ENCODE peak calls at places on chromosomes 12 and 14, in nine cellular contexts. S is lower lobe of right lung; E is IMR-90; V is pancreas; L is astrocyte; R is CD8-positive, alpha-beta T cell; F is upper lobe of right lung; X is heart right ventricle; K is transverse colon. B is an unnamed sample.

GRCh38 chr12:96587691-96588090 is 98.3 kb downstream of the CFAP54 start:
- DNase-seq in L (peak), K (no peak), V (no peak), F (no peak), S (no peak), E (peak), R (no peak), X (no peak), B (no peak)

GRCh38 chr12:128652136-128652751 is 171.5 kb downstream of the SLC15A4 start:
- DNase-seq in K (no peak), X (no peak), V (no peak), L (no peak), F (no peak), E (no peak), S (no peak), R (no peak), B (no peak)

GRCh38 chr12:111636209-111636928 is 37.3 kb upstream of the ATXN2 start:
- DNase-seq in E (peak), L (peak), K (peak), S (peak), R (no peak), V (no peak), F (peak), X (peak), B (no peak)

GRCh38 chr12:56115329-56115728 is 1.1 kb upstream of the RPL41 start:
- DNase-seq in V (no peak), E (peak), F (no peak), K (no peak), X (peak), L (peak), S (no peak), R (no peak), B (no peak)

GRCh38 chr12:24798335-24798734 is 150.6 kb downstream of the BCAT1 start:
- DNase-seq in F (no peak), V (no peak), E (no peak), X (no peak), K (no peak), S (no peak), R (no peak), L (no peak), B (no peak)

GRCh38 chr12:50059440-50060119 is 2.2 kb downstream of the ASIC1 start:
- DNase-seq in K (no peak), F (no peak), X (no peak), E (peak), R (peak), V (no peak), S (no peak), L (peak), B (no peak)

GRCh38 chr12:86948851-86949250 is 692.7 kb upstream of the MGAT4C start:
- DNase-seq in K (no peak), X (no peak), L (no peak), R (no peak), S (no peak), V (no peak), F (no peak), E (peak), B (no peak)

GRCh38 chr14:65373671-65374039 is 38.9 kb upstream of the FUT8 start:
- DNase-seq in S (no peak), V (no peak), X (no peak), E (no peak), L (no peak), F (no peak), R (no peak), K (no peak), B (no peak)

GRCh38 chr14:102215071-102215470 is 75.4 kb downstream of the WDR20 start:
- DNase-seq in F (peak), E (peak), V (peak), K (no peak), R (no peak), X (no peak), S (no peak), L (peak), B (peak)

GRCh38 chr12:53058674-53059433 is 9.0 kb downstream of the TNS2 start:
- DNase-seq in K (no peak), V (no peak), L (no peak), X (no peak), E (no peak), R (no peak), F (peak), S (peak), B (no peak)

GRCh38 chr12:19614601-19615442 is 175.5 kb downstream of the AEBP2 start:
- DNase-seq in L (no peak), E (no peak), X (no peak), F (no peak), K (no peak), R (no peak), S (no peak), V (no peak), B (no peak)

GRCh38 chr12:21111733-21112132 is 19.3 kb upstream of the SLCO1B1 start:
- DNase-seq in R (no peak), V (no peak), E (no peak), X (no peak), L (no peak), S (no peak), F (no peak), K (no peak), B (no peak)

GRCh38 chr12:1474059-1474537 is 120.3 kb downstream of the FBXL14 start:
- DNase-seq in V (no peak), X (no peak), S (no peak), K (no peak), F (no peak), E (peak), L (peak), R (no peak), B (peak)

GRCh38 chr14:79605863-79606262 is 605.4 kb downstream of the DIO2 start:
- DNase-seq in L (peak), E (no peak), K (no peak), F (no peak), S (no peak), V (no peak), R (no peak), X (no peak), B (no peak)

GRCh38 chr12:38905480-38906351 is at the start of gene CPNE8:
- DNase-seq in K (peak), F (peak), R (no peak), V (peak), S (peak), L (peak), X (peak), E (no peak), B (no peak)
- TF ChIP-seq CTCF in K (no peak), F (no peak), R (no peak), V (no peak), S (no peak), L (no peak), X (no peak), E (no peak), B (no peak)

DNA sequence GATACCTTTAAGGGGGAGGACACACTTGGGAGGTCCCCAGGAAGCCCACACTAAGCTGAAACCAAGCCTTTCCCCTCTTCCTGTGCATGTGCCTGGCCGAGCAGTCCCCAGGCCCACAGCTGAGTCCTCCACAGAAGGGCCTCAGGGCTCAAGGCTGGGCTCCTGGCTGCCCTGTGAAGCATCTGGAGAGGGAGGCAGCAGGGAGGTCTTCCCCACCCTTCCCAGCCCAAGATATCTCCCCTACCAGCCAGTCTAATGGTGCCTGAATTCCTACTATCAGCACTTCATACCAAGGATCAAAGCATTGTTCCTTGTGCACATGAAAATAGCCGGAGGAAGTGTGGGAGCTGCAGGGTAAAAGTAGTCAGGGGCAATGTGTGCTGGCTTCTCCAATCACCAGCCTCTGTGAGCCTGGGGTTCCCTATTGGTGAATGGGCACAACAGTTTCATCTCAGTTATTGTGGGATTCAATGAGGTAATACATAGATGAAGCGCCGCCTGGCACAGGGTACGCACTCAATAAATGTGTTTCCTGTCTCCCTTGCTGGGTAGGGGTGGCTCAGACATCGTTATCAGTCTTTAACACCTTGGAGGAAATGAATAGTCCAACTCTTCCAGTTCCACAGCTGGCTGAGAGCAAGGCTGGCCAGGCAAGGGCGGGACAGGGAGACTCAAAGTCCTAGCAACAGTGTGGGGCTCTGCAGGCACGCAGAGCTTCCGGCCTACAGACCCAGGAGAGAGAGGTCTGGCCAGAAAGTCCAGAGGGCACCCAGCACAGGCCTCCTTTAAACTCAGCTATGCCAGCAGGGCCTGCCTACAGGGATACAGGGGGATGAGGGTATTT is 39.1 kb upstream of the PNMA1 start:
- DNase-seq in S (no peak), E (no peak), F (peak), K (peak), R (no peak), V (no peak), L (no peak), X (peak), B (no peak)
- H3K27ac ChIP-seq in S (peak), E (peak), F (peak), K (peak), R (peak), V (peak), L (no peak), X (peak), B (peak)

GRCh38 chr14:36524874-36525745 is 5.1 kb upstream of the NKX2-1 start:
- DNase-seq in E (no peak), L (no peak), V (peak), R (no peak), S (peak), F (peak), K (peak), X (no peak), B (no peak)
- H3K4me3 ChIP-seq in E (no peak), L (no peak), V (no peak), R (no peak), S (peak), F (peak), K (no peak), X (no peak), B (no peak)

DNA sequence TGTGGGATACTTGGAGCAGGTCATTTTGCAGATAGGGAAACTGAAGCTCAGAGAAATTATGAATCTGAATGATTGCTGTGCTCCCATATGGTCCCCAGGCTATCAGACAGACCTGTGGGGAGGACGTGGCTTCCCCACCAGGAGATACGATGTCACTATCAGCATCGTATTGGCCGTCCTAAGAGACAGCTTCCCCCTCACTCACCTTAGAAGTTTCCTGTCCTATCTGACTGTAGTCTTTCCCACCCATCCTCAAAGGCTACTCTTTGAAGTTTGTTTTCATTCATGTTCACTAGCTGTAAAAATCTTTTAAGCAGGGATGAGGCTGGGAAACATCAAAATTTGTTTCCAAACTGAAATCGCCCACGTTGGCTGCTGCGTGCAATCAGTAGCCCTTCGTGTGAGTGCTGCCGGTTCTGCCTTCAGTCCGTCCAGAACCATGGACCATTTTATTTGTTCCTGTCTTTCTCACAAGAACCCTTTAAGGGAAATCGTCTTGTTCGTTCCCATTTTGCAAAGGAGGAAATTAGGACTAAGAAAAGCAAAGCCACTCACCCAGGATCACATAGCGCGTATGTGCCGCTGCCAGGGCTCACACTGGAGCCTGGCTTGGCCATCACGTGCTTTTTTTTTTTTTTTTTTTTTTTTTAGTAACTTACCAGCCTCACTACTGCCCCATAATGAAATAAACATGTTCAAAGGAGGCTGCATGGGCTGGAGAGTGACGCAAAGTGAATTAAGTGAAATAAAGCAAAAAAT is 1.0 kb upstream of the KDM2B start:
- DNase-seq in X (no peak), L (no peak), V (no peak), E (peak), S (no peak), K (peak), F (no peak), R (no peak), B (no peak)
- TF ChIP-seq CTCF in X (no peak), L (peak), V (no peak), E (peak), S (no peak), K (no peak), F (no peak), R (no peak), B (peak)

GRCh38 chr14:92641306-92641705 is 107.1 kb downstream of the LGMN start:
- DNase-seq in F (no peak), R (no peak), L (no peak), X (no peak), V (no peak), S (no peak), E (no peak), K (no peak), B (no peak)
- H3K27ac ChIP-seq in F (no peak), R (no peak), L (no peak), X (no peak), V (no peak), S (no peak), E (no peak), K (no peak), B (no peak)

GRCh38 chr12:102917026-102917787 is at the start of gene PAH:
- DNase-seq in F (peak), V (peak), X (no peak), L (no peak), R (no peak), E (no peak), K (peak), S (peak), B (no peak)
- H3K4me3 ChIP-seq in F (peak), V (peak), X (peak), L (no peak), R (peak), E (no peak), K (peak), S (peak), B (no peak)

GRCh38 chr12:97960225-97960624 is 497.6 kb downstream of the RMST start:
- DNase-seq in V (no peak), X (no peak), R (no peak), K (no peak), L (no peak), S (no peak), F (no peak), E (no peak), B (no peak)

GRCh38 chr12:97957109-97957508 is 494.5 kb downstream of the RMST start:
- DNase-seq in F (no peak), S (no peak), V (no peak), E (no peak), X (no peak), K (no peak), L (no peak), R (no peak), B (no peak)

GRCh38 chr12:97960741-97961608 is 498.4 kb downstream of the RMST start:
- DNase-seq in V (no peak), R (no peak), K (no peak), X (peak), S (no peak), L (peak), F (no peak), E (no peak), B (no peak)
- TF ChIP-seq CTCF in V (peak), R (peak), K (peak), X (peak), S (peak), L (peak), F (peak), E (peak), B (peak)

GRCh38 chr12:47155457-47156166 is 75.9 kb upstream of the AMIGO2 start:
- DNase-seq in X (no peak), L (peak), R (no peak), F (no peak), S (no peak), E (peak), V (no peak), K (no peak), B (no peak)
- H3K27ac ChIP-seq in X (no peak), L (no peak), R (no peak), F (peak), S (peak), E (peak), V (peak), K (peak), B (peak)

B was measured in AG04450.